ENCODE peak calls at places on chromosomes 7 and 10, in eight cellular contexts. M is iris pigment epithelial cell; H is naive thymus-derived CD8-positive, alpha-beta T cell; G is activated CD8-positive, alpha-beta memory T cell treated with anti-CD3 and anti-CD28 coated beads for 24 hours; B is NCI-H1694 treated with DMSO at 0.1 percent for 48 hours; L is activated CD4-positive, alpha-beta T cell treated with anti-CD3 and anti-CD28 coated beads, Interleukin-2, amount 50 U/mL, for 48 hours; A is HT1080; W is hepatic stellate cell. T is an unnamed sample.

GRCh38 chr10:106540606-106541005 is 623.9 kb downstream of the SORCS1 start:
- DNase-seq in L (no peak), W (no peak), B (no peak), M (peak; percentile 67), H (no peak), A (peak; percentile 50), G (no peak), T (peak; percentile 51)

GRCh38 chr7:8418627-8419245 is 14.7 kb upstream of the NXPH1 start:
- DNase-seq in A (peak; percentile 43), G (no peak), L (peak; percentile 19), M (peak; percentile 59), W (no peak), H (peak; percentile 36), B (peak; percentile 87), T (peak; percentile 76)

GRCh38 chr10:124207391-124207790 is 114.0 kb upstream of the CHST15 start:
- DNase-seq in L (no peak), W (no peak), M (no peak), A (no peak), G (no peak), B (no peak), H (no peak), T (no peak)

GRCh38 chr7:151010307-151011096 is 13.8 kb downstream of the ATG9B start:
- DNase-seq in M (no peak), W (no peak), B (no peak), A (no peak), L (peak; percentile 57), G (no peak), H (no peak), T (peak; percentile 32)

GRCh38 chr7:140996-141395 is 51.4 kb upstream of the FAM20C start:
- DNase-seq in B (no peak), W (no peak), L (no peak), H (no peak), M (no peak), G (no peak), A (no peak), T (no peak)

GRCh38 chr10:31921031-31921430 is 7.6 kb downstream of the ARHGAP12 start:
- DNase-seq in M (no peak), L (peak; percentile 12), H (no peak), W (no peak), A (no peak), B (no peak), G (no peak), T (no peak)

GRCh38 chr10:126481181-126481580 is 92.9 kb upstream of the ADAM12 start:
- DNase-seq in G (no peak), H (no peak), A (peak; percentile 44), M (no peak), W (no peak), B (no peak), L (no peak), T (no peak)

GRCh38 chr7:130162196-130162595 is 43.0 kb downstream of the TMEM209 start:
- DNase-seq in M (no peak), G (no peak), W (no peak), B (no peak), A (no peak), H (no peak), L (no peak), T (no peak)

GRCh38 chr7:117445206-117445605 is 17.9 kb upstream of the ASZ1 start:
- DNase-seq in A (peak; percentile 43), B (no peak), W (no peak), M (peak; percentile 38), L (no peak), G (no peak), H (no peak), T (no peak)

T was measured in fibroblast of pulmonary artery.